ENCODE peak calls at places on chromosomes 1 and 21, in ten cellular contexts. A is activated T-cell treated with anti-CD3 and anti-CD28 coated beads for 1 hour; Y is NCI-H748 treated with DMSO at 0.1 percent for 48 hours; P is naive thymus-derived CD4-positive, alpha-beta T cell; R is ACHN; N is cardiac fibroblast; C is Calu3; V is ascending aorta; W is activated CD8-positive, alpha-beta memory T cell treated with anti-CD3 and anti-CD28 coated beads for 1 hour; D is HCEC 1CT. S is an unnamed sample.

GRCh38 chr1:173253046-173253445 is 45.9 kb upstream of the TNFSF4 start:
- DNase-seq in V (no peak), P (no peak), R (no peak), N (peak), W (no peak), D (peak), A (no peak), C (no peak), Y (no peak), S (no peak)

GRCh38 chr1:222709700-222710153 is 2.6 kb downstream of the AIDA start:
- DNase-seq in A (no peak), D (peak), C (no peak), Y (no peak), V (no peak), P (no peak), W (no peak), R (no peak), N (peak), S (no peak)

GRCh38 chr1:171418546-171418945 is 66.8 kb upstream of the PRRC2C start:
- DNase-seq in N (no peak), W (no peak), R (no peak), V (no peak), A (no peak), P (no peak), D (no peak), Y (no peak), C (no peak), S (no peak)

GRCh38 chr1:91885331-91885715 is 628 bp downstream of the TGFBR3 start:
- DNase-seq in V (peak), D (no peak), W (no peak), R (no peak), A (peak), Y (no peak), P (peak), N (no peak), C (peak), S (no peak)

GRCh38 chr21:29656504-29657227 is 283.1 kb downstream of the GRIK1 start:
- DNase-seq in R (peak), W (no peak), A (no peak), V (no peak), Y (no peak), C (no peak), D (peak), P (no peak), N (peak), S (peak)

GRCh38 chr1:42975038-42975437 is 16.4 kb upstream of the SLC2A1 start:
- DNase-seq in Y (no peak), D (no peak), C (no peak), W (no peak), R (no peak), P (no peak), N (no peak), V (no peak), A (no peak), S (no peak)

GRCh38 chr1:221488531-221488930 is 253.4 kb downstream of the DUSP10 start:
- DNase-seq in R (no peak), W (no peak), A (no peak), V (no peak), C (no peak), Y (no peak), D (no peak), P (no peak), N (no peak), S (no peak)

GRCh38 chr21:37767984-37768383 is 148.3 kb downstream of the KCNJ6 start:
- DNase-seq in Y (no peak), W (no peak), V (no peak), P (no peak), A (no peak), N (peak), R (no peak), D (peak), C (no peak), S (no peak)

GRCh38 chr1:24830680-24831272 is 85.5 kb downstream of the CLIC4 start:
- DNase-seq in V (no peak), A (no peak), N (peak), C (no peak), R (peak), D (peak), P (peak), Y (peak), W (no peak), S (peak)

GRCh38 chr1:121483961-121484424 is 299.2 kb downstream of the SRGAP2C start:
- DNase-seq in R (peak), V (no peak), A (no peak), P (no peak), D (peak), C (no peak), N (peak), Y (no peak), W (no peak), S (peak)

GRCh38 chr1:12140676-12141532 is 25.9 kb upstream of the TNFRSF1B start:
- DNase-seq in W (no peak), V (no peak), C (no peak), D (no peak), R (no peak), N (no peak), Y (no peak), P (no peak), A (no peak), S (no peak)

GRCh38 chr1:204213668-204214662 is at the start of gene GOLT1A:
- DNase-seq in N (peak), A (peak), Y (no peak), R (peak), V (no peak), W (peak), P (peak), D (peak), C (peak), S (peak)

GRCh38 chr1:55789466-55789865 is 574.3 kb upstream of the USP24 start:
- DNase-seq in N (no peak), C (no peak), A (no peak), Y (no peak), D (no peak), P (no peak), R (no peak), W (no peak), V (no peak), S (no peak)

GRCh38 chr1:236957235-236957634 is 47.0 kb downstream of the MT1HL1 start:
- DNase-seq in A (no peak), Y (no peak), P (no peak), V (no peak), R (peak), W (no peak), N (no peak), C (no peak), D (no peak), S (no peak)